ENCODE peak calls at places on chromosomes 3 and 15, in four cellular contexts. I is lower lobe of right lung; C is H1; Y is CD8-positive, alpha-beta T cell. Q is an unnamed sample. For H3K9me3, the result is how much of the 10 kb centered on the place peaks cover.

GRCh38 chr3:10981961-10982360 is 10.6 kb upstream of the SLC6A1 start:
- DNase-seq in I (no peak), C (no peak), Y (no peak), Q (no peak)

GRCh38 chr15:40336129-40337122 is 4.3 kb downstream of the CCDC9B start:
- DNase-seq in I (no peak), C (peak), Y (peak), Q (no peak)

GRCh38 chr3:111924283-111924682 is 54.5 kb upstream of the ABHD10 start:
- DNase-seq in I (peak), C (no peak), Y (no peak), Q (peak)

GRCh38 chr15:31465083-31465955 is 138.7 kb downstream of the KLF13 start:
- DNase-seq in I (no peak), C (no peak), Y (no peak), Q (peak)

GRCh38 chr3:187960820-187961219 is 193.1 kb upstream of the LPP start:
- DNase-seq in I (no peak), C (no peak), Y (no peak), Q (no peak)

GRCh38 chr15:101162701-101163483 is 89.0 kb downstream of the CHSY1 start:
- DNase-seq in I (peak), C (no peak), Y (no peak), Q (no peak)

GRCh38 chr15:77421370-77421700 is 647 bp downstream of the HMG20A start:
- DNase-seq in I (no peak), C (no peak), Y (no peak), Q (no peak)

GRCh38 chr3:113695426-113695817 is 1.0 kb downstream of the USF3 start:
- DNase-seq in I (no peak), C (no peak), Y (no peak), Q (no peak)

GRCh38 chr3:112470791-112471190 is 28.5 kb downstream of the BTLA start:
- DNase-seq in I (no peak), C (no peak), Y (no peak), Q (no peak)

GRCh38 chr3:46929324-46929723 is 47.2 kb downstream of the CCDC12 start:
- DNase-seq in I (peak), C (no peak), Y (no peak), Q (peak)

GRCh38 chr3:26624209-26624775 is 1.7 kb downstream of the LRRC3B start:
- DNase-seq in I (no peak), C (peak), Y (no peak), Q (no peak)

GRCh38 chr3:149554826-149555225 is 80.3 kb downstream of the TM4SF4 start:
- DNase-seq in I (no peak), C (no peak), Y (no peak), Q (peak)

GRCh38 chr15:69976366-69976994 is 121.2 kb downstream of the TLE3 start:
- DNase-seq in I (no peak), C (peak), Y (peak), Q (no peak)

GRCh38 chr3:143098032-143098764 is 21.4 kb upstream of the CHST2 start:
- DNase-seq in I (no peak), C (no peak), Y (no peak), Q (no peak)

GRCh38 chr3:12420393-12420792 is 63.9 kb upstream of the TSEN2 start:
- DNase-seq in I (no peak), C (no peak), Y (no peak), Q (no peak)

GRCh38 chr3:51710631-51711351 is 3.9 kb downstream of the GRM2 start:
- DNase-seq in I (no peak), C (no peak), Y (no peak), Q (no peak)

GRCh38 chr3:49471856-49472495 is 1.9 kb downstream of the DAG1 start:
- DNase-seq in I (no peak), C (no peak), Y (no peak), Q (no peak)

GRCh38 chr15:67149859-67150824 is 84.7 kb downstream of the SMAD3 start:
- DNase-seq in I (no peak), C (no peak), Y (no peak), Q (peak)

GRCh38 chr3:9157651-9158383 is 91.6 kb downstream of the SRGAP3 start:
- DNase-seq in I (no peak), C (no peak), Y (no peak), Q (no peak)

GRCh38 chr15:79088426-79089205 is 2.0 kb downstream of the RASGRF1 start:
- DNase-seq in I (no peak), C (no peak), Y (no peak), Q (no peak)

GRCh38 chr3:8303466-8303865 is 198.2 kb upstream of the LMCD1 start:
- DNase-seq in I (no peak), C (no peak), Y (no peak), Q (no peak)

GRCh38 chr15:92665100-92665555 is 9.6 kb upstream of the FAM174B start:
- DNase-seq in I (no peak), C (peak), Y (no peak), Q (no peak)

GRCh38 chr15:25053000-25053815 is 98.4 kb downstream of the SNRPN start:
- DNase-seq in I (peak), C (peak), Y (no peak), Q (peak)
- H3K9me3 ChIP-seq in I (half or more), C (half or more), Y (half or more), Q (half or more)

GRCh38 chr15:25242957-25243799 is 195.6 kb downstream of the UBE3A start:
- DNase-seq in I (peak), C (no peak), Y (peak), Q (no peak)
- H3K9me3 ChIP-seq in I (under half), C (half or more), Y (under half), Q (half or more)

DNA sequence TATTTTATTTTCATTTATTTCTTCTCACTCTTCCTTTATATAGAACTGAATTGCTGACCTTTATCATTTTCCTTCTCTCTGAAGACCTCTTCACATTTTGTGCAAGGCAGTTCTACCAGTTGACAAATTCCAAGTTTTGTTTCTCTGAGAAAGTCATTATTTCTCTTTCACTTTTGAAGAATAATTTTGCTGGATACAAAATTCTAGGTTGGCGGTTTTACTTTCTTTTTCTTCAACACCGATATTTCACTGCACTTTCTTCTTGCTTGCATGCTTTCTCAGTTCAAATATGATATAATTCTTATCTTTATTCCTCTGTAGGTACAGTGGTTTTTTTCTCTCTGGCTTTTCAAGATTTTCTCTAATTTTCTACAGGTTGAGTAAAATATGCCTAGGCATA is 15.9 kb downstream of the RFX7 start:
- DNase-seq in I (no peak), C (no peak), Y (no peak), Q (no peak)
- H3K9me3 ChIP-seq in I (under half), C (under half), Y (under half), Q (under half)

DNA sequence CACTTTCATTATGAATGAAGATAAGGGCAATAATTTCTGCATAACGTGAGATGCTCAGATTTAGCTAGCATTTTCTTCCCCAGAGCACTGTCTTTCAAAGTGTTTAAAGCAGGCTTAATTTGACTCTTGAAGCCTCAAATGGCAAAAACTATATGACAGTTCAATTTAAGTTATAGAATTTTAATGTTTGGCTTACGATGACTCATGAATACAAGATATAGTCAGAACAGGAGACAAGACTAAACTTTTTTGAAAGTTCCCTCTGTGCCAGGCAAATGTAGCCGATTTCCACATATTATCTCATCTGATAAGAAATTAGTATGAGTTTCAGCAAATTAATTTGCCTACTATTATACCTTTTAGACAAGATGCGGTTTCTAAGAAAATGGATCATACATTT is 19.6 kb downstream of the ABI3BP start:
- DNase-seq in I (no peak), C (no peak), Y (no peak), Q (no peak)
- H3K9me3 ChIP-seq in I (under half), C (under half), Y (under half), Q (under half)

GRCh38 chr3:44643024-44643423 is 5.5 kb upstream of the ZNF35 start:
- DNase-seq in I (no peak), C (no peak), Y (no peak), Q (no peak)
- H3K9me3 ChIP-seq in I (half or more), C (under half), Y (under half), Q (half or more)

GRCh38 chr3:177381070-177381469 is 183.8 kb upstream of the TBL1XR1 start:
- DNase-seq in I (no peak), C (no peak), Y (no peak), Q (no peak)

GRCh38 chr3:177374323-177374722 is 177.0 kb upstream of the TBL1XR1 start:
- DNase-seq in I (no peak), C (no peak), Y (no peak), Q (no peak)

GRCh38 chr3:177378168-177378567 is 180.9 kb upstream of the TBL1XR1 start:
- DNase-seq in I (no peak), C (no peak), Y (no peak), Q (no peak)

GRCh38 chr3:177379045-177379444 is 181.8 kb upstream of the TBL1XR1 start:
- DNase-seq in I (no peak), C (peak), Y (no peak), Q (no peak)

DNA sequence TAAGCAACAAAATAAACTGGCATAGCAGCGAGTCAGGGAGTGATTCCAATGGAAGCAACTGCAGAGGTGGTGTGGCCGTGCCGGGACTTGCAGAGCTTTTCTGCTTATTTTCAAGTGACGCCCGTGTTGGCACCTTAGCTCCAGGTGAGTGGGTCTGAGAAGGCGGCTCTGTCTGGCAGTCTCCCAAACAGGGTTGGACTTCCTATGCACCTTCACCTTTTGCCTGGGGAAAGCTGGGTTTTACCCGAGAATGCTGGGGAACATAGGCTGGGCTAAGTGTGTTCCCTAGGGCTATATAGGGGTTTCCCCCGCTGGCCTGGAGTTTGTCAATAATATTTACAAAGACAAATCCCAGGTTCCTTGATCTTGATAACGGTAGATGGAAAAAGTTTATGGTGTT is 179.9 kb upstream of the TBL1XR1 start:
- DNase-seq in I (peak), C (no peak), Y (no peak), Q (peak)
- H3K9me3 ChIP-seq in I (under half), C (under half), Y (under half), Q (under half)

DNA sequence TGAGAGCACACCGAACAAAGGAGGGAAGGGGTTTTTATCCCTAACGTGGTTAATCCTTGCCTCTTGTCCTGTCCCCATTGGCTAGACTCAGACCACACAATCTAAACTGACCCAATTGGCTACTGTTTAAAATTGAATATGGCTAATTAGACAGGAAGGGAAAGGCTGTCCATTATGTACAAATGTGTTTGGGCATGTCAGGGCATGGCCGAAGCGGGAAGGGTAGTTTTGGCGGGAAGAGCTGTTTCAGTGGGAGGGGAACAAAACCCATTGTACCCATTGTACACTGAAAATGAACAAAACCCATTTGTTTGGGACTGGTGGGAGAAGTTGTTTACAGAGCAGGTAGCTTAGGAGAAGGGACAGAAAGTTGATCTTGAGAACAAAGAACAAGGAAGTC is 330.9 kb upstream of the POU1F1 start:
- DNase-seq in I (no peak), C (no peak), Y (no peak), Q (no peak)
- H3K9me3 ChIP-seq in I (under half), C (under half), Y (under half), Q (under half)